ENCODE peak calls at places on chromosomes 13 and 19, in four cellular contexts. C is body of pancreas, L is A673, N is neural progenitor cell. K is an unnamed sample.
A peak's percentile ranks its signal among the peaks of the same experiment; 100 is the strongest.

GRCh38 chr19:485583-486236 is 10.6 kb upstream of the MADCAM1 start:
- DNase-seq in L (no peak), N (peak; percentile 84), C (peak; percentile 75), K (peak; percentile 53)

GRCh38 chr19:18542936-18543813 is at the start of gene FKBP8:
- DNase-seq in N (peak; percentile 97), L (peak; percentile 94), C (peak; percentile 93), K (peak; percentile 91)

GRCh38 chr13:48667136-48667535 is 13.4 kb downstream of the CYSLTR2 start:
- DNase-seq in N (no peak), L (no peak), C (no peak), K (no peak)

GRCh38 chr13:78121459-78122348 is 203.1 kb upstream of the EDNRB start:
- DNase-seq in L (peak; percentile 84), C (peak; percentile 53), N (peak; percentile 65), K (peak; percentile 42)

GRCh38 chr19:46984077-46985010 is 35.3 kb upstream of the NPAS1 start:
- DNase-seq in C (peak; percentile 74), L (peak; percentile 63), N (no peak), K (no peak)

GRCh38 chr13:29771247-29771646 is 79.2 kb downstream of the UBL3 start:
- DNase-seq in N (peak; percentile 25), L (peak; percentile 49), C (no peak), K (no peak)

GRCh38 chr19:46722421-46723022 is 5.6 kb upstream of the PRKD2 start:
- DNase-seq in N (no peak), L (no peak), C (no peak), K (no peak)

GRCh38 chr13:98878421-98879126 is 99.3 kb downstream of the DOCK9 start:
- DNase-seq in C (no peak), L (no peak), N (no peak), K (no peak)

GRCh38 chr19:47778954-47779351 is 450 bp downstream of the SELENOW start:
- DNase-seq in L (no peak), C (peak; percentile 20), N (peak; percentile 33), K (peak; percentile 33)

GRCh38 chr19:16285769-16286564 is 38.7 kb upstream of the KLF2 start:
- DNase-seq in N (peak; percentile 55), C (no peak), L (peak; percentile 46), K (no peak)

GRCh38 chr19:3333662-3334061 is 32.7 kb upstream of the NFIC start:
- DNase-seq in N (no peak), C (no peak), L (no peak), K (no peak)

GRCh38 chr19:37957176-37957575 is 50.2 kb downstream of the SIPA1L3 start:
- DNase-seq in N (no peak), L (no peak), C (no peak), K (no peak)

GRCh38 chr13:102310691-102311432 is 91.0 kb downstream of the FGF14 start:
- DNase-seq in L (no peak), C (peak; percentile 25), N (no peak), K (peak; percentile 24)

GRCh38 chr13:40460116-40460515 is 206.3 kb downstream of the FOXO1 start:
- DNase-seq in L (no peak), C (no peak), N (no peak), K (no peak)

GRCh38 chr13:93023929-93024328 is 202.7 kb upstream of the GPC6 start:
- DNase-seq in N (no peak), C (no peak), L (no peak), K (no peak)

GRCh38 chr19:6519289-6519688 is 11.5 kb upstream of the TNFSF9 start:
- DNase-seq in L (no peak), N (no peak), C (no peak), K (no peak)

GRCh38 chr13:97976551-97977375 is 23.3 kb downstream of the IPO5 start:
- DNase-seq in L (peak; percentile 45), C (no peak), N (no peak), K (peak; percentile 10)

GRCh38 chr19:58356971-58357797 is 3.9 kb upstream of the A1BG start:
- DNase-seq in N (no peak), L (no peak), C (no peak), K (no peak)

GRCh38 chr13:91078093-91078679 is 269.3 kb upstream of the MIR17HG start:
- DNase-seq in C (no peak), L (peak; percentile 29), N (peak; percentile 16), K (no peak)

GRCh38 chr19:15200575-15201364 is at the start of gene NOTCH3:
- DNase-seq in C (peak; percentile 8), L (no peak), N (peak; percentile 89), K (no peak)

GRCh38 chr13:37306778-37307544 is 201.5 kb upstream of the CSNK1A1L start:
- DNase-seq in C (no peak), N (no peak), L (peak; percentile 33), K (no peak)

GRCh38 chr19:38841787-38842438 is 7.9 kb downstream of the HNRNPL start:
- DNase-seq in N (no peak), L (no peak), C (no peak), K (no peak)

GRCh38 chr13:40318366-40318765 is 348.1 kb downstream of the FOXO1 start:
- DNase-seq in N (no peak), L (peak; percentile 15), C (peak; percentile 78), K (no peak)

GRCh38 chr19:8005534-8006256 is at the start of gene ELAVL1:
- DNase-seq in C (peak; percentile 90), N (peak; percentile 98), L (peak; percentile 94), K (peak; percentile 77)

GRCh38 chr13:48302920-48303330 is 626 bp upstream of the RB1 start:
- DNase-seq in C (no peak), L (no peak), N (no peak), K (peak; percentile 33)

GRCh38 chr13:51999525-51999924 is 11.7 kb downstream of the ATP7B start:
- DNase-seq in C (peak; percentile 79), N (no peak), L (no peak), K (no peak)

GRCh38 chr19:33510728-33511255 is 10.8 kb downstream of the PEPD start:
- DNase-seq in L (no peak), C (no peak), N (no peak), K (no peak)

GRCh38 chr19:6671960-6672359 is 2.0 kb upstream of the TNFSF14 start:
- DNase-seq in L (no peak), C (no peak), N (no peak), K (no peak)

GRCh38 chr19:28711401-28711800 is 501.6 kb downstream of the UQCRFS1 start:
- DNase-seq in C (no peak), L (no peak), N (no peak), K (no peak)

GRCh38 chr13:102295316-102296048 is 106.4 kb downstream of the FGF14 start:
- DNase-seq in N (no peak), C (peak; percentile 8), L (no peak), K (no peak)

GRCh38 chr19:36679455-36679854 is 8.0 kb upstream of the ZNF567 start:
- DNase-seq in C (no peak), N (no peak), L (no peak), K (no peak)

GRCh38 chr13:45773236-45773635 is 71.1 kb downstream of the CBY2 start:
- DNase-seq in L (no peak), N (no peak), C (no peak), K (no peak)
- H3K4me1 ChIP-seq in L (peaks cover 63% of the 10 kb centered on the region), N (peaks cover 47% of the 10 kb centered on the region), C (no peaks in the 10 kb centered on the region), K (no peaks in the 10 kb centered on the region)

DNA sequence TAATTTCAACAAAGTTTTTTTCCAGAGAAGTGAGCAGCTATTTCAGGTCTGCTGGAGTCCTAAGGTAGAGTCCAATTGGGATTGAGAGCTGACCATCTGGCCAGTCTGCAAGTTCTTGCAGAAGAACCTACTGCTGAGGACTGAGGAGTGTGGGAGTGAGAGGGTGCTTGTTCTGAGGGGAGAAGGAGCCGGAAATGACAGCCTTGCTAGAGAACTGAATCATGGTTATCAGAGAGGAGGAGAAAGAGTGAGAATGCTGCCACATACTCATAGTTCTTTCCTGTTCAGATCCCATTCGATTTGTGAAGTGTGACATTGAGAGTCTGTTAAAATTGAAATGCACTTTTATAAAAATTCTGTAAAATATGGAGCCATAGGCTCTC is 350.0 kb downstream of the KCNRG start:
- DNase-seq in C (no peak), N (no peak), L (no peak), K (no peak)
- H3K4me3 ChIP-seq in C (no peak overlapping the region), N (no peak overlapping the region), L (no peak overlapping the region), K (no peak overlapping the region)

GRCh38 chr13:27171830-27172494 is 351 bp upstream of the USP12 start:
- DNase-seq in L (peak; percentile 94), N (peak; percentile 96), C (peak; percentile 94), K (peak; percentile 76)
- TF ChIP-seq CTCF in L (no peak), N (peak; percentile 18), C (peak; percentile 15), K (no peak)

GRCh38 chr19:44951179-44952159 is 3.7 kb upstream of the CLPTM1 start:
- DNase-seq in N (peak; percentile 92), L (peak; percentile 87), C (peak; percentile 83), K (peak; percentile 27)

GRCh38 chr19:44954278-44954648 is 917 bp upstream of the CLPTM1 start:
- DNase-seq in C (no peak), L (no peak), N (no peak), K (no peak)

GRCh38 chr19:44958090-44958489 is 2.9 kb downstream of the CLPTM1 start:
- DNase-seq in L (no peak), N (no peak), C (no peak), K (no peak)

GRCh38 chr19:44955500-44956439 is 590 bp downstream of the CLPTM1 start:
- DNase-seq in C (no peak), N (no peak), L (no peak), K (no peak)

DNA sequence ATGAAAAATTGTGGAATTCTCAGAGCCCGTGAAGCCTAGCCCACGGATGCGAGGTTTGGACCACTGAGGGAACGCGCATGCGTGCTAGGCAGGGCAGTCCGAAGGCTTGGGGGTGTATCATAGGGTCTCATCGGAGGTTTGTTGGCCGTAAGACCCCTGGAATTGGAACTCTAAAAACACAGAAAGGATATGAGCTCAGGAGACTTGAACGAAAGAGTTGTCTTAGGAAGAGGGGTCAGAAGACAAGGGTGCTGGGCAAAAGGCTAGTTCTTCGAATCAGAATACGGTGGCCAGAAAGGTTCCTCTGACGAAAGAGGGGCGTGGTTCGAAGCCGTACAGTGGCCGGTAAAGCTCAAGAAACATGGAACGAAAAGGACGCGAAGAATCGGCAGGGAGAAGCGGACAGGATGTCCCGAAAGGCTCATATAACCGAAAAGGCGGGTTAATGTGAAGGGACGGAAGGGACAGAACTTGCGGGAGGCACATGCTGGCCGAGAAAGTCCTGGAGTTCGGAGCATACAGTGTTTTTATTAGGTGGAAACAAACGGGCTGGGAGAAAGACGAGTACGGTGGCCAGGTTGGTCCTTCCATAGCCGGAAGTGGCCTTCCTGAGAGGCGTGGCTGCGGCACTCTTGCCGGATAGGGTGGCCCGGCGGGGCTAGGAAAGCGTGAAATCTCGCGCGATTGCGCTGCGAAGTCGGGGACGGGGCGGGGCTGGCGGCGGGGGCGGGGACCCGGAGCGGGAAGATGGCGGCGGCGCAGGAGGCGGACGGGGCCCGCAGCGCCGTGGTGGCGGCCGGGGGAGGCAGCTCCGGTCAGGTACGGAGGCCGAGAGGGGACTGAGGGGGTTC is at the start of gene CLPTM1:
- DNase-seq in L (peak; percentile 98), C (peak; percentile 98), N (peak; percentile 99), K (peak; percentile 94)
- H3K4me1 ChIP-seq in L (peaks cover 15% of the 10 kb centered on the region), C (peaks cover 58% of the 10 kb centered on the region), N (peaks cover 7% of the 10 kb centered on the region), K (peaks cover 78% of the 10 kb centered on the region)

GRCh38 chr13:33262554-33262953 is 23.0 kb downstream of the STARD13 start:
- DNase-seq in L (no peak), N (no peak), C (no peak), K (no peak)

GRCh38 chr13:33263976-33264619 is 21.5 kb downstream of the STARD13 start:
- DNase-seq in L (no peak), N (no peak), C (no peak), K (no peak)

GRCh38 chr13:33262069-33262487 is 23.5 kb downstream of the STARD13 start:
- DNase-seq in C (no peak), N (peak; percentile 12), L (no peak), K (no peak)

GRCh38 chr13:33263484-33263883 is 22.1 kb downstream of the STARD13 start:
- DNase-seq in C (no peak), L (peak; percentile 60), N (no peak), K (no peak)

GRCh38 chr13:33262997-33263396 is 22.6 kb downstream of the STARD13 start:
- DNase-seq in N (no peak), C (no peak), L (peak; percentile 67), K (no peak)
- H3K4me3 ChIP-seq in N (no peak overlapping the region), C (no peak overlapping the region), L (no peak overlapping the region), K (no peak overlapping the region)

K was measured in tibial nerve.